ENCODE peak calls at places on chromosomes 3 and 15, in eight cellular contexts. R is HCEC 1CT; W is activated CD4-positive, alpha-beta T cell treated with anti-CD3 and anti-CD28 coated beads, Interleukin-2, amount 10 ng/mL, durations not matched to agents 7 days and 5 days; Z is ELR; L is RPMI7951; D is progenitor cell of endocrine pancreas; Y is heart left ventricle; K is fibroblast of the conjunctiva. F is an unnamed sample.

GRCh38 chr3:66253790-66254620 is 33.2 kb downstream of the SLC25A26 start:
- DNase-seq in K (peak), D (no peak), L (peak), Y (no peak), Z (peak), R (peak), W (peak), F (peak)

GRCh38 chr3:115693868-115694267 is 70.6 kb downstream of the GAP43 start:
- DNase-seq in W (no peak), R (no peak), Y (no peak), Z (no peak), K (no peak), L (no peak), D (no peak), F (no peak)

GRCh38 chr3:18363367-18363766 is 61.8 kb downstream of the SATB1 start:
- DNase-seq in D (no peak), W (no peak), Y (no peak), L (no peak), K (no peak), R (no peak), Z (no peak), F (no peak)

GRCh38 chr15:60137711-60138396 is 133.7 kb downstream of the FOXB1 start:
- DNase-seq in L (peak), D (no peak), K (no peak), Y (no peak), R (peak), W (no peak), Z (peak), F (peak)

GRCh38 chr3:38047896-38048295 is 8.9 kb downstream of the DLEC1 start:
- DNase-seq in D (no peak), K (no peak), W (no peak), R (no peak), Y (no peak), L (no peak), Z (no peak), F (no peak)

GRCh38 chr3:52798978-52799476 is 4.4 kb downstream of the ITIH3 start:
- DNase-seq in K (no peak), D (no peak), R (no peak), Z (peak), L (no peak), Y (no peak), W (peak), F (no peak)

GRCh38 chr15:89824607-89824867 is 9.9 kb upstream of the ANPEP start:
- DNase-seq in Z (no peak), W (no peak), R (no peak), Y (no peak), L (no peak), K (no peak), D (no peak), F (no peak)

GRCh38 chr3:156448300-156448699 is 106.6 kb downstream of the SSR3 start:
- DNase-seq in K (peak), R (peak), Z (peak), Y (no peak), D (no peak), L (peak), W (peak), F (peak)

GRCh38 chr3:51333021-51333420 is 52.1 kb upstream of the MANF start:
- DNase-seq in Y (no peak), W (no peak), D (no peak), R (no peak), L (no peak), K (no peak), Z (no peak), F (no peak)

GRCh38 chr3:26312826-26313225 is 309.7 kb upstream of the LRRC3B start:
- DNase-seq in Y (no peak), L (no peak), R (no peak), D (no peak), K (no peak), W (no peak), Z (no peak), F (no peak)

GRCh38 chr3:158486200-158486599 is 84.8 kb upstream of the MLF1 start:
- DNase-seq in Z (no peak), W (no peak), R (no peak), D (no peak), Y (no peak), L (no peak), K (no peak), F (no peak)

GRCh38 chr3:113747719-113748046 is 848 bp downstream of the ATP6V1A start:
- DNase-seq in Y (no peak), D (no peak), K (no peak), W (no peak), R (no peak), Z (peak), L (peak), F (no peak)

GRCh38 chr3:45137656-45138181 is 8.5 kb downstream of the CDCP1 start:
- DNase-seq in W (no peak), D (no peak), Y (no peak), L (peak), Z (peak), K (no peak), R (no peak), F (no peak)

GRCh38 chr3:30421261-30421660 is 185.1 kb upstream of the TGFBR2 start:
- DNase-seq in W (no peak), D (no peak), L (no peak), Y (no peak), K (peak), Z (peak), R (peak), F (peak)

GRCh38 chr3:142645236-142645793 is 49.1 kb downstream of the PLS1 start:
- DNase-seq in D (no peak), Y (no peak), K (no peak), W (no peak), L (peak), Z (peak), R (peak), F (peak)

GRCh38 chr15:29278436-29279099 is 8.9 kb upstream of the NSMCE3 start:
- DNase-seq in D (no peak), R (peak), Z (peak), K (no peak), Y (no peak), W (no peak), L (peak), F (peak)

GRCh38 chr3:129034650-129035049 is 25.9 kb upstream of the GP9 start:
- DNase-seq in Z (peak), D (no peak), K (no peak), L (no peak), R (no peak), Y (no peak), W (no peak), F (no peak)

GRCh38 chr3:108818404-108818803 is 4.2 kb upstream of the TRAT1 start:
- DNase-seq in W (peak), L (peak), K (no peak), D (no peak), R (peak), Z (peak), Y (no peak), F (no peak)

GRCh38 chr3:40717471-40717870 is 192.7 kb downstream of the ZNF621 start:
- DNase-seq in R (no peak), K (no peak), W (no peak), Z (no peak), D (no peak), L (no peak), Y (no peak), F (no peak)

GRCh38 chr3:104887069-104887468 is 479.6 kb upstream of the ALCAM start:
- DNase-seq in W (no peak), D (no peak), Y (no peak), L (peak), Z (peak), K (no peak), R (peak), F (peak)

GRCh38 chr3:113226491-113226890 is 15.1 kb downstream of the BOC start:
- DNase-seq in Y (no peak), Z (no peak), L (no peak), K (no peak), D (no peak), W (no peak), R (no peak), F (no peak)

GRCh38 chr15:61621146-61621545 is 392.0 kb upstream of the RORA start:
- DNase-seq in D (peak), R (no peak), W (no peak), K (no peak), Z (peak), L (peak), Y (no peak), F (no peak)

GRCh38 chr3:128426128-128426921 is 40.4 kb downstream of the DNAJB8 start:
- DNase-seq in Z (peak), D (peak), K (no peak), Y (peak), R (no peak), L (no peak), W (peak), F (no peak)

GRCh38 chr15:80559320-80559693 is 135.8 kb upstream of the ABHD17C start:
- DNase-seq in K (no peak), D (no peak), R (no peak), W (no peak), Z (no peak), Y (no peak), L (no peak), F (no peak)

GRCh38 chr3:158709666-158710083 is 22.6 kb downstream of the RARRES1 start:
- DNase-seq in L (peak), K (peak), R (peak), Y (no peak), W (no peak), Z (peak), D (no peak), F (peak)

GRCh38 chr3:87997298-87997697 is 61.5 kb downstream of the CGGBP1 start:
- DNase-seq in R (peak), K (no peak), Z (peak), L (peak), Y (no peak), W (peak), D (no peak), F (peak)

GRCh38 chr3:113234028-113234427 is 22.7 kb downstream of the BOC start:
- DNase-seq in Y (no peak), D (no peak), R (no peak), Z (no peak), K (no peak), L (no peak), W (no peak), F (no peak)

GRCh38 chr3:142997330-142997729 is 4.0 kb upstream of the U2SURP start:
- DNase-seq in D (no peak), K (no peak), Y (no peak), R (no peak), L (no peak), W (no peak), Z (no peak), F (peak)

GRCh38 chr3:177824841-177825240 is 627.6 kb upstream of the TBL1XR1 start:
- DNase-seq in D (no peak), R (no peak), Z (no peak), K (no peak), Y (no peak), W (no peak), L (no peak), F (no peak)

GRCh38 chr3:193396451-193397244 is 18.1 kb upstream of the ATP13A5 start:
- DNase-seq in D (no peak), K (no peak), Z (no peak), Y (no peak), W (no peak), R (no peak), L (no peak), F (no peak)

GRCh38 chr15:45495588-45495987 is 27.0 kb downstream of the SLC30A4 start:
- DNase-seq in W (no peak), R (no peak), K (no peak), Z (no peak), L (no peak), Y (no peak), D (no peak), F (peak)

GRCh38 chr3:135311699-135312098 is 516.6 kb downstream of the EPHB1 start:
- DNase-seq in L (peak), R (no peak), Y (no peak), K (no peak), D (no peak), Z (no peak), W (no peak), F (no peak)

GRCh38 chr3:97815149-97815917 is 6.5 kb upstream of the CRYBG3 start:
- DNase-seq in R (peak), D (no peak), W (peak), K (no peak), L (peak), Y (no peak), Z (peak), F (peak)

GRCh38 chr3:139676634-139677197 is 1.1 kb downstream of the NMNAT3 start:
- DNase-seq in W (no peak), D (no peak), Y (no peak), Z (no peak), R (no peak), K (no peak), L (no peak), F (no peak)

F was measured in fibroblast of lung.